ENCODE peak calls at places on chromosomes 4 and X, in nine cellular contexts. One of them, this sample, is unnamed.
A peak's percentile ranks its signal among the peaks of the same experiment; 100 is the strongest.

GRCh38 chr4:8723222-8723980 is 130.8 kb downstream of the CPZ start:
- DNase-seq in NCI-H1092: no peak
- DNase-seq in cardiac fibroblast: no peak
- DNase-seq in AG04450: no peak
- DNase-seq in A673: no peak
- DNase-seq in EL: no peak
- DNase-seq in tibial artery: no peak
- DNase-seq in AG04449: no peak
- DNase-seq in stimulated activated CD8-positive, alpha-beta memory T cell treated with anti-CD3 and anti-CD28 coated beads, Interleukin-4, amount 100 ng/mL, for 1 hour: no peak
- DNase-seq in this sample: no peak

GRCh38 chrX:68693481-68694410 is 46.3 kb downstream of the STARD8 start:
- DNase-seq in NCI-H1092: peak; percentile 75
- DNase-seq in cardiac fibroblast: peak; percentile 34
- DNase-seq in AG04450: no peak
- DNase-seq in A673: peak; percentile 49
- DNase-seq in EL: peak; percentile 79
- DNase-seq in tibial artery: peak; percentile 76
- DNase-seq in AG04449: no peak
- DNase-seq in stimulated activated CD8-positive, alpha-beta memory T cell treated with anti-CD3 and anti-CD28 coated beads, Interleukin-4, amount 100 ng/mL, for 1 hour: no peak
- DNase-seq in this sample: peak; percentile 94

GRCh38 chr4:144716778-144717177 is 70.8 kb downstream of the HHIP start:
- DNase-seq in NCI-H1092: no peak
- DNase-seq in cardiac fibroblast: peak; percentile 63
- DNase-seq in AG04450: no peak
- DNase-seq in A673: no peak
- DNase-seq in EL: peak; percentile 10
- DNase-seq in tibial artery: no peak
- DNase-seq in AG04449: no peak
- DNase-seq in stimulated activated CD8-positive, alpha-beta memory T cell treated with anti-CD3 and anti-CD28 coated beads, Interleukin-4, amount 100 ng/mL, for 1 hour: no peak
- DNase-seq in this sample: no peak

GRCh38 chr4:74640111-74640903 is 154.0 kb downstream of the BTC start:
- DNase-seq in NCI-H1092: no peak
- DNase-seq in cardiac fibroblast: peak; percentile 80
- DNase-seq in AG04450: peak; percentile 86
- DNase-seq in A673: no peak
- DNase-seq in EL: peak; percentile 28
- DNase-seq in tibial artery: no peak
- DNase-seq in AG04449: no peak
- DNase-seq in stimulated activated CD8-positive, alpha-beta memory T cell treated with anti-CD3 and anti-CD28 coated beads, Interleukin-4, amount 100 ng/mL, for 1 hour: no peak
- DNase-seq in this sample: no peak

GRCh38 chr4:16067515-16067914 is 16.3 kb downstream of the PROM1 start:
- DNase-seq in NCI-H1092: peak; percentile 18
- DNase-seq in cardiac fibroblast: no peak
- DNase-seq in AG04450: no peak
- DNase-seq in A673: no peak
- DNase-seq in EL: no peak
- DNase-seq in tibial artery: no peak
- DNase-seq in AG04449: no peak
- DNase-seq in stimulated activated CD8-positive, alpha-beta memory T cell treated with anti-CD3 and anti-CD28 coated beads, Interleukin-4, amount 100 ng/mL, for 1 hour: no peak
- DNase-seq in this sample: no peak

GRCh38 chr4:53633608-53634007 is 42.3 kb upstream of the LNX1 start:
- DNase-seq in NCI-H1092: no peak
- DNase-seq in cardiac fibroblast: peak; percentile 65
- DNase-seq in AG04450: no peak
- DNase-seq in A673: peak; percentile 58
- DNase-seq in EL: peak; percentile 6
- DNase-seq in tibial artery: peak; percentile 23
- DNase-seq in AG04449: no peak
- DNase-seq in stimulated activated CD8-positive, alpha-beta memory T cell treated with anti-CD3 and anti-CD28 coated beads, Interleukin-4, amount 100 ng/mL, for 1 hour: no peak
- DNase-seq in this sample: no peak

GRCh38 chr4:141636077-141636770 is at the start of gene IL15:
- DNase-seq in NCI-H1092: no peak
- DNase-seq in cardiac fibroblast: peak; percentile 70
- DNase-seq in AG04450: no peak
- DNase-seq in A673: peak; percentile 24
- DNase-seq in EL: peak; percentile 78
- DNase-seq in tibial artery: peak; percentile 42
- DNase-seq in AG04449: no peak
- DNase-seq in stimulated activated CD8-positive, alpha-beta memory T cell treated with anti-CD3 and anti-CD28 coated beads, Interleukin-4, amount 100 ng/mL, for 1 hour: peak; percentile 15
- DNase-seq in this sample: peak; percentile 79

GRCh38 chrX:29841750-29842149 is 373.6 kb upstream of the MAGEB2 start:
- DNase-seq in NCI-H1092: no peak
- DNase-seq in cardiac fibroblast: peak; percentile 35
- DNase-seq in AG04450: no peak
- DNase-seq in A673: peak; percentile 95
- DNase-seq in EL: peak; percentile 2
- DNase-seq in tibial artery: no peak
- DNase-seq in AG04449: no peak
- DNase-seq in stimulated activated CD8-positive, alpha-beta memory T cell treated with anti-CD3 and anti-CD28 coated beads, Interleukin-4, amount 100 ng/mL, for 1 hour: no peak
- DNase-seq in this sample: no peak

GRCh38 chr4:76087007-76087769 is 12.7 kb downstream of the ART3 start:
- DNase-seq in NCI-H1092: peak; percentile 32
- DNase-seq in cardiac fibroblast: peak; percentile 79
- DNase-seq in AG04450: peak; percentile 7
- DNase-seq in A673: peak; percentile 70
- DNase-seq in EL: peak; percentile 60
- DNase-seq in tibial artery: no peak
- DNase-seq in AG04449: no peak
- DNase-seq in stimulated activated CD8-positive, alpha-beta memory T cell treated with anti-CD3 and anti-CD28 coated beads, Interleukin-4, amount 100 ng/mL, for 1 hour: no peak
- DNase-seq in this sample: peak; percentile 72

GRCh38 chr4:40046311-40046980 is 10.2 kb upstream of the N4BP2 start:
- DNase-seq in NCI-H1092: no peak
- DNase-seq in cardiac fibroblast: peak; percentile 76
- DNase-seq in AG04450: peak; percentile 6
- DNase-seq in A673: no peak
- DNase-seq in EL: peak; percentile 34
- DNase-seq in tibial artery: no peak
- DNase-seq in AG04449: peak; percentile 40
- DNase-seq in stimulated activated CD8-positive, alpha-beta memory T cell treated with anti-CD3 and anti-CD28 coated beads, Interleukin-4, amount 100 ng/mL, for 1 hour: no peak
- DNase-seq in this sample: no peak